ENCODE peak calls at places on chromosomes 16 and 17, in five cellular contexts. A, J, R, H and T are unnamed samples.

GRCh38 chr16:88655733-88656281 is 5.0 kb upstream of the CYBA start:
- DNase-seq in J (no peak), A (no peak), H (no peak), R (no peak), T (no peak)

GRCh38 chr16:85936761-85937343 is 37.9 kb downstream of the IRF8 start:
- DNase-seq in J (no peak), A (no peak), R (no peak), H (no peak), T (no peak)

GRCh38 chr16:57720142-57720575 is 15.4 kb upstream of the KATNB1 start:
- DNase-seq in J (no peak), A (no peak), R (peak), H (peak), T (no peak)

GRCh38 chr16:86834451-86835035 is 256.2 kb downstream of the FOXL1 start:
- DNase-seq in J (no peak), H (no peak), A (no peak), R (no peak), T (no peak)

GRCh38 chr17:3719265-3719664 is 4.4 kb upstream of the HASPIN start:
- DNase-seq in A (no peak), H (no peak), R (no peak), J (no peak), T (no peak)

GRCh38 chr16:84599528-84600202 is 18.2 kb downstream of the COTL1 start:
- DNase-seq in H (peak), J (peak), R (peak), A (peak), T (no peak)

GRCh38 chr16:53768167-53768566 is 64.2 kb downstream of the FTO start:
- DNase-seq in J (no peak), H (no peak), A (no peak), R (no peak), T (no peak)

GRCh38 chr17:4942760-4943508 is 2.9 kb downstream of the RNF167 start:
- DNase-seq in H (no peak), R (no peak), J (no peak), A (no peak), T (no peak)

GRCh38 chr17:1181769-1182137 is 2.0 kb upstream of the ABR start:
- DNase-seq in J (no peak), H (no peak), R (no peak), A (no peak), T (no peak)

GRCh38 chr17:20852541-20853370 is 190.1 kb downstream of the USP22 start:
- DNase-seq in A (no peak), H (no peak), R (no peak), J (no peak), T (no peak)

GRCh38 chr16:88769617-88770458 is 15.2 kb downstream of the PIEZO1 start:
- DNase-seq in J (no peak), H (no peak), A (no peak), R (no peak), T (no peak)

GRCh38 chr17:68344701-68345136 is 53.4 kb downstream of the ARSG start:
- DNase-seq in J (peak), R (no peak), A (no peak), H (peak), T (peak)

GRCh38 chr17:82236142-82236971 is 7.5 kb downstream of the SLC16A3 start:
- DNase-seq in H (no peak), A (no peak), R (peak), J (peak), T (peak)

GRCh38 chr16:85601730-85602401 is 11.3 kb upstream of the GSE1 start:
- DNase-seq in H (no peak), A (no peak), R (no peak), J (no peak), T (no peak)

GRCh38 chr17:80892900-80893603 is 98.6 kb upstream of the CHMP6 start:
- DNase-seq in H (no peak), R (no peak), J (peak), A (no peak), T (peak)

GRCh38 chr16:72743011-72743761 is 304.7 kb downstream of the ZFHX3 start:
- DNase-seq in H (no peak), R (no peak), J (no peak), A (no peak), T (no peak)

GRCh38 chr17:58006563-58006923 is 503 bp downstream of the SRSF1 start:
- DNase-seq in J (peak), A (peak), H (peak), R (peak), T (no peak)

GRCh38 chr16:11333696-11334095 is 11.6 kb upstream of the RMI2 start:
- DNase-seq in J (no peak), A (no peak), R (no peak), H (no peak), T (no peak)

GRCh38 chr17:34580685-34581445 is 1.5 kb downstream of the TMEM132E start:
- DNase-seq in H (no peak), A (no peak), R (no peak), J (no peak), T (no peak)

GRCh38 chr17:40319651-40320550 is 10.9 kb downstream of the RARA start:
- DNase-seq in H (peak), A (no peak), J (peak), R (no peak), T (peak)

GRCh38 chr16:14497245-14498082 is 132.6 kb downstream of the PARN start:
- DNase-seq in R (no peak), A (no peak), H (no peak), J (no peak), T (no peak)

GRCh38 chr16:11706180-11706742 is 36.4 kb downstream of the TXNDC11 start:
- DNase-seq in H (no peak), A (no peak), R (no peak), J (no peak), T (no peak)

GRCh38 chr16:25066426-25066746 is 45.2 kb upstream of the LCMT1 start:
- DNase-seq in J (no peak), H (no peak), A (no peak), R (no peak), T (no peak)

GRCh38 chr16:21264226-21265036 is 13.7 kb downstream of the CRYM start:
- DNase-seq in R (no peak), H (no peak), A (no peak), J (no peak), T (no peak)

GRCh38 chr16:88393034-88393433 is 10.3 kb downstream of the ZNF469 start:
- DNase-seq in H (no peak), A (no peak), R (no peak), J (no peak), T (no peak)

GRCh38 chr17:69462010-69462409 is 47.5 kb downstream of the MAP2K6 start:
- DNase-seq in A (no peak), R (no peak), J (no peak), H (no peak), T (no peak)

GRCh38 chr16:83328936-83329335 is 478.8 kb upstream of the HSBP1 start:
- DNase-seq in J (no peak), H (no peak), R (no peak), A (no peak), T (no peak)

GRCh38 chr16:47732122-47732805 is 271.1 kb downstream of the PHKB start:
- DNase-seq in A (peak), R (no peak), J (no peak), H (no peak), T (no peak)

GRCh38 chr16:11636172-11636721 is 32.0 kb upstream of the SNN start:
- DNase-seq in H (no peak), A (no peak), R (peak), J (no peak), T (no peak)

GRCh38 chr16:87017388-87018012 is 299.7 kb downstream of the C16orf95 start:
- DNase-seq in R (no peak), H (no peak), J (no peak), A (peak), T (no peak)

GRCh38 chr17:81652901-81653771 is 3.2 kb downstream of the PDE6G start:
- DNase-seq in J (no peak), R (no peak), H (no peak), A (no peak), T (no peak)

GRCh38 chr16:19874816-19875546 is 9.7 kb downstream of the GPRC5B start:
- DNase-seq in H (no peak), A (no peak), J (no peak), R (peak), T (no peak)

GRCh38 chr17:33647976-33648375 is 354.9 kb upstream of the ASIC2 start:
- DNase-seq in A (no peak), R (no peak), J (no peak), H (no peak), T (no peak)

GRCh38 chr17:62819511-62820221 is 11.6 kb upstream of the MARCHF10 start:
- DNase-seq in H (no peak), R (no peak), A (peak), J (no peak), T (no peak)